ENCODE peak calls at places on chromosomes 5 and 9, in four cellular contexts. One of them, this sample, is unnamed.
A peak's percentile ranks its signal among the peaks of the same experiment; 100 is the strongest.

GRCh38 chr5:18285257-18285656 is 651.0 kb downstream of the TAF11L14 start:
- DNase-seq in CD8-positive, alpha-beta T cell: no peak
- DNase-seq in pancreas: no peak
- DNase-seq in hepatocyte: no peak
- DNase-seq in this sample: no peak

GRCh38 chr5:116572375-116573278 is 2.0 kb downstream of the SEMA6A start:
- DNase-seq in CD8-positive, alpha-beta T cell: no peak
- DNase-seq in pancreas: peak; percentile 73
- DNase-seq in hepatocyte: peak; percentile 59
- DNase-seq in this sample: peak; percentile 68

GRCh38 chr9:132207839-132208615 is 46.2 kb downstream of the NTNG2 start:
- DNase-seq in CD8-positive, alpha-beta T cell: no peak
- DNase-seq in pancreas: no peak
- DNase-seq in hepatocyte: no peak
- DNase-seq in this sample: no peak

GRCh38 chr9:134683714-134684374 is 42.2 kb downstream of the COL5A1 start:
- DNase-seq in CD8-positive, alpha-beta T cell: no peak
- DNase-seq in pancreas: no peak
- DNase-seq in hepatocyte: no peak
- DNase-seq in this sample: no peak

GRCh38 chr5:132754947-132755346 is 7.7 kb downstream of the CCNI2 start:
- DNase-seq in CD8-positive, alpha-beta T cell: no peak
- DNase-seq in pancreas: no peak
- DNase-seq in hepatocyte: no peak
- DNase-seq in this sample: no peak

GRCh38 chr5:67115238-67115637 is 81.4 kb downstream of the CD180 start:
- DNase-seq in CD8-positive, alpha-beta T cell: no peak
- DNase-seq in pancreas: no peak
- DNase-seq in hepatocyte: no peak
- DNase-seq in this sample: no peak

GRCh38 chr5:170159947-170160346 is 54.2 kb downstream of the FOXI1 start:
- DNase-seq in CD8-positive, alpha-beta T cell: no peak
- DNase-seq in pancreas: no peak
- DNase-seq in hepatocyte: no peak
- DNase-seq in this sample: no peak

GRCh38 chr5:122835681-122836080 is 9.7 kb upstream of the SNX24 start:
- DNase-seq in CD8-positive, alpha-beta T cell: no peak
- DNase-seq in pancreas: no peak
- DNase-seq in hepatocyte: no peak
- DNase-seq in this sample: no peak

GRCh38 chr9:95157491-95158151 is 159.9 kb downstream of the FANCC start:
- DNase-seq in CD8-positive, alpha-beta T cell: no peak
- DNase-seq in pancreas: peak; percentile 41
- DNase-seq in hepatocyte: peak; percentile 79
- DNase-seq in this sample: no peak

GRCh38 chr9:5326187-5326586 is 13.5 kb downstream of the RLN1 start:
- DNase-seq in CD8-positive, alpha-beta T cell: no peak
- DNase-seq in pancreas: no peak
- DNase-seq in hepatocyte: no peak
- DNase-seq in this sample: no peak

GRCh38 chr9:111839387-111839786 is 44.6 kb upstream of the SHOC1 start:
- DNase-seq in CD8-positive, alpha-beta T cell: no peak
- DNase-seq in pancreas: peak; percentile 23
- DNase-seq in hepatocyte: peak; percentile 29
- DNase-seq in this sample: no peak

GRCh38 chr5:67672633-67673032 is 476.0 kb upstream of the CD180 start:
- DNase-seq in CD8-positive, alpha-beta T cell: no peak
- DNase-seq in pancreas: no peak
- DNase-seq in hepatocyte: no peak
- DNase-seq in this sample: no peak

GRCh38 chr5:155943516-155944407 is 383.2 kb upstream of the SGCD start:
- DNase-seq in CD8-positive, alpha-beta T cell: no peak
- DNase-seq in pancreas: no peak
- DNase-seq in hepatocyte: peak; percentile 80
- DNase-seq in this sample: peak; percentile 54

GRCh38 chr9:89179535-89179919 is 909 bp upstream of the SHC3 start:
- DNase-seq in CD8-positive, alpha-beta T cell: no peak
- DNase-seq in pancreas: no peak
- DNase-seq in hepatocyte: no peak
- DNase-seq in this sample: peak; percentile 11

GRCh38 chr9:36141288-36141687 is 4.8 kb downstream of the GLIPR2 start:
- DNase-seq in CD8-positive, alpha-beta T cell: no peak
- DNase-seq in pancreas: no peak
- DNase-seq in hepatocyte: no peak
- DNase-seq in this sample: peak; percentile 12

DNA sequence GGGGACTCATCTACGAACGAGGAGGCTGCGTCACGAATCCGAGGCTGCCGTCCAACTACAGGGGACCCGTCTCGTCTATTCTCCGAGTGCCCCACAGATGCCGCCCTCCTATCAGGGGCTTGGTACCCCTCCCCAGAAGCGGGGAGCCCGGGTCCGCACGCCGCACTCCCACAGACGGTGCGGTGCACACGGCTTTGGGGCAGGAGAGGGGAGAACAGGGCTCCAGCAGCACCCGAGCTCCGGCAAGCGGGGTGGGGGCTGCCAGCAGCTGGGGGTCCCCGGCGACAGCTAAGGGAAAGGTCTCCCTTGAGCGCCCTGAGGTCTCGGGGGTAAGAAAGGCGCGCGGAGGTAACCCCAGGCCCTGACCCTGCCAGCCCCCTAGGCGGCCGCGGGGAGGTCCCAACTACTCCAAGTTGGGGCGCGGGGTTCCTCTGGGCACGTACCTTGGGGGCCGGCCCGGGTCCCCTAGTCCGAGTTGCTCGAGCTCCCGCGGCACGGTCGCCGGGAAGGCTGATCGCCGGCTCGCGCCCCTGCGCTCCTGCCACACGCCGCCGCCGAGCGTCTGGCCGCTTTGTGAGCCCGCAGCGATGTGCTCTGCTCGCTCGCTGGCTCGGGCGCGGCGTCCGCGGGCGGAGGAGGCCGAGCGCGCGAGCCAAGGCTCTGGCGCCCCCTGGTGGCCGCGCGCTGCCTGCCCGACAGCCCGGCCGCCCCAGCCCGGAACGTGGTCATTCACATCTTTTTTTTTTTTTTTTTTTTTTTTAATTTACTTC is at the start of gene SPOCK1:
- DNase-seq in CD8-positive, alpha-beta T cell: peak; percentile 13
- DNase-seq in pancreas: peak; percentile 46
- DNase-seq in hepatocyte: peak; percentile 94
- DNase-seq in this sample: peak; percentile 91
- TF ChIP-seq CTCF in CD8-positive, alpha-beta T cell: peak; percentile 52
- TF ChIP-seq CTCF in pancreas: peak; percentile 86
- TF ChIP-seq CTCF in hepatocyte: peak; percentile 62
- TF ChIP-seq CTCF in this sample: peak; percentile 52

GRCh38 chr9:88044200-88044599 is 69.9 kb upstream of the CDK20 start:
- DNase-seq in CD8-positive, alpha-beta T cell: no peak
- DNase-seq in pancreas: no peak
- DNase-seq in hepatocyte: no peak
- DNase-seq in this sample: no peak

GRCh38 chr9:88049677-88050307 is 75.5 kb upstream of the CDK20 start:
- DNase-seq in CD8-positive, alpha-beta T cell: no peak
- DNase-seq in pancreas: no peak
- DNase-seq in hepatocyte: no peak
- DNase-seq in this sample: no peak

GRCh38 chr9:88043647-88044046 is 69.3 kb upstream of the CDK20 start:
- DNase-seq in CD8-positive, alpha-beta T cell: no peak
- DNase-seq in pancreas: no peak
- DNase-seq in hepatocyte: no peak
- DNase-seq in this sample: no peak

GRCh38 chr9:88045686-88046085 is 71.4 kb upstream of the CDK20 start:
- DNase-seq in CD8-positive, alpha-beta T cell: no peak
- DNase-seq in pancreas: no peak
- DNase-seq in hepatocyte: no peak
- DNase-seq in this sample: no peak

DNA sequence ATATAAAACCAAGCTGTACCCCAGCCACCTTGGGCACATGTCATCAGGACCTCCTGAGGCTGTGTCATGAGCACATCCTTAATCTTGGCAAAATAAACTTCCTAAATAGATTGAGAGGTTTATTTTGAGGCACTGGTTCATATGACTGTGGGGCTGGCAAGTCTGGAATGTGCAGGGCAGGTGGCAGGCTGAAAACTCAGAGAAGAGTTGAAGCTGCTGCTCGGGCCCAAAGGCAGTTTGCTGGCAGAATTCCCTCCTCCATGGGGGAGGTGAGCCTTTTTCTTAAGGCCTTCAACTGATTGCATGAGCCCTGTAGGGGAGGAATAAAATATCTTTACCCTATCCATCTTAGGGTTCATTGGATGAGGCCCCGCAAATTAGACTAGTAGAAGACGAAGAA is 72.2 kb upstream of the CDK20 start:
- DNase-seq in CD8-positive, alpha-beta T cell: no peak
- DNase-seq in pancreas: no peak
- DNase-seq in hepatocyte: no peak
- DNase-seq in this sample: no peak
- TF ChIP-seq CTCF in CD8-positive, alpha-beta T cell: no peak
- TF ChIP-seq CTCF in pancreas: no peak
- TF ChIP-seq CTCF in hepatocyte: no peak
- TF ChIP-seq CTCF in this sample: no peak

GRCh38 chr5:172188893-172189692 is 1.1 kb upstream of the STK10 start:
- DNase-seq in CD8-positive, alpha-beta T cell: no peak
- DNase-seq in pancreas: no peak
- DNase-seq in hepatocyte: no peak
- DNase-seq in this sample: peak; percentile 48

GRCh38 chr5:172185096-172185461 is 2.9 kb downstream of the STK10 start:
- DNase-seq in CD8-positive, alpha-beta T cell: no peak
- DNase-seq in pancreas: no peak
- DNase-seq in hepatocyte: no peak
- DNase-seq in this sample: no peak

GRCh38 chr5:172188033-172188892 is at the start of gene STK10:
- DNase-seq in CD8-positive, alpha-beta T cell: peak; percentile 87
- DNase-seq in pancreas: peak; percentile 94
- DNase-seq in hepatocyte: peak; percentile 95
- DNase-seq in this sample: peak; percentile 88

GRCh38 chr5:172186114-172186695 is 1.8 kb downstream of the STK10 start:
- DNase-seq in CD8-positive, alpha-beta T cell: no peak
- DNase-seq in pancreas: no peak
- DNase-seq in hepatocyte: no peak
- DNase-seq in this sample: no peak

GRCh38 chr5:172187118-172188032 is 649 bp downstream of the STK10 start:
- DNase-seq in CD8-positive, alpha-beta T cell: peak; percentile 61
- DNase-seq in pancreas: peak; percentile 63
- DNase-seq in hepatocyte: peak; percentile 82
- DNase-seq in this sample: peak; percentile 41
- TF ChIP-seq CTCF in CD8-positive, alpha-beta T cell: no peak
- TF ChIP-seq CTCF in pancreas: no peak
- TF ChIP-seq CTCF in hepatocyte: no peak
- TF ChIP-seq CTCF in this sample: no peak

DNA sequence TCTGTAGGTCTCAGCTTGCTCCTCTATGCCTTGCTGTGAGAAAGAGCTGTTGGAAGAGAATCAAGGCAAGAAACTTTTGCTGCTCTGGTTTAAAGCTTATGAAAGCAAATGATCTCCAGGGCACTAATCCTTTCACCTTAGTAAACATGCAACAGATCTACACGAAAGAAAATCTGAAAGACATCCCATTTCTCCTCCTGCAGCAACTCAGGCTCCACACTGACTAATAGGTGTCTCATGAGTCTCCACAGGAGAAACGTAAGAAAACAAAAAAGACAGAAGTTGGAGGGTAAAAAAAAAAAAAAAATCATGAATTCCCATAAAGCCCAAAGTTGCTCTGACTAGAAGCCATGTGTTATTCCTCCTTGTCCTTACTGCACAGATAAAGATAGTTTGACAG is 369.8 kb downstream of the EFNA5 start:
- DNase-seq in CD8-positive, alpha-beta T cell: no peak
- DNase-seq in pancreas: no peak
- DNase-seq in hepatocyte: no peak
- DNase-seq in this sample: no peak
- TF ChIP-seq CTCF in CD8-positive, alpha-beta T cell: no peak
- TF ChIP-seq CTCF in pancreas: no peak
- TF ChIP-seq CTCF in hepatocyte: no peak
- TF ChIP-seq CTCF in this sample: no peak

DNA sequence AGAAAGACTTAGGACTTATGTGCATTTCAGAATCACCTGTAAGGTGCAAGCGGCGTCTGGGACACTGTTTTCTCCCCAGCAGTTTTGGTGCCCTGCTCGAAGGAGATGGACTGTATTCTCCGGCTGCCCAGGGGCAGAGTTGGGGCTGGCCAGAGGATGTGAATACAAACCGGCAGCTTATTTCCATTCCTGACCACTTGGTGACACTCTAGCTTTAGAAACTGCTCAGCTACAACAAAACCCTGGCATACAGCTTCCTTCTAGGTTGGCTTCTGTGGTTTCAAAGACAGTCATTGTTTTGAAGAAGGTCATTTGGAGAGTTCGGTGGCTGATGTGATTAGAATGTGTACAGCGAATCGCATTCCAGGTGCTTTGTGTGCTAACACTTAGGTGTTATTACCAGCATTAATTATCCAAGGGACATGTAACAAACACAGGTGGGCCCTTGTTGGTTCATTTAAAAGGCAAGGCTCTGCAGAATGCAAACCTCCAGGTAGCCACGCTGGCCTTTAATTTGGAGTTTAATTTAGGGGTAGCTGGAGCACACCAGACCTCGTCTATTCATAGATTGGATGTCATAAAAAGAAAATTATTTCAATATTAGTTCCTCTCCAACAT is 191.0 kb downstream of the MAT2B start:
- DNase-seq in CD8-positive, alpha-beta T cell: no peak
- DNase-seq in pancreas: no peak
- DNase-seq in hepatocyte: peak; percentile 76
- DNase-seq in this sample: peak; percentile 49
- TF ChIP-seq CTCF in CD8-positive, alpha-beta T cell: no peak
- TF ChIP-seq CTCF in pancreas: peak; percentile 35
- TF ChIP-seq CTCF in hepatocyte: peak; percentile 83
- TF ChIP-seq CTCF in this sample: peak; percentile 74

DNA sequence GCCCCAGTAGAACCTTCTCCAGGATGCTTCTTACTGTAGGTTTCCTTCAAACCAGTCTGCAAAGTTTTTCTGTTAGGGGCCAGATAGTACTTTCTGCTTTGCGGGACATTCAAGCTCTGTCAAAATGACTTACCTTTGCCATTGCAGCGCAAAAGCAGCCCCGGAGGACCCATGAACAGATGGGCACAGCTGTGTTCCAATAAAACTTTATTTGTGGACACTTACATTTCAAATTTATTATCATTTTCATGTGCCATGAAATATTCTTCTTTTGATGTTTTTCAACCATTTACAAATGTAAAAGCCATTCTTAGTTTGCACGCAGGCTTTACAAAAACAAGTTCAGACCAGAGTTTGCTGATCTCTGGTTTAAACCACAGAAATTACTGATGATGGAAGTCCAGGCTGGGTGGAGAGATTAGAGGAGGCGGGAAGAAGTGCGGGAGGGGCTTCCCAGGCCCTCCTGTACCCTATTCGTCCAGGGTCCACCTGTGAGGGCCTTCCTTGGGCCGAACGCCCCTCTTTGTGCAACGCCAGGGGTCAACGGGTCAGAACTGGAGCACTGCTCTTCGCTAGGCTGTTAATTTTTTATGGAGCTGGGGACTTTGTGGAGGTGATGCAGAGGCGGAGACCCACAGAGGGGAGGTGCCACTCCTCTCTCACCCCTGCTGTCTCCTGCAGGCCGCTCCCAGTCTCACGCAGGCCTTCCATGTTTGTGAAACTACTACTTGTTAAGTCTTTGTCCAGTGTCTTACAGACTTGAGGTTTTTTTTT is 7.6 kb upstream of the ASS1 start:
- DNase-seq in CD8-positive, alpha-beta T cell: no peak
- DNase-seq in pancreas: no peak
- DNase-seq in hepatocyte: no peak
- DNase-seq in this sample: no peak
- TF ChIP-seq CTCF in CD8-positive, alpha-beta T cell: no peak
- TF ChIP-seq CTCF in pancreas: no peak
- TF ChIP-seq CTCF in hepatocyte: no peak
- TF ChIP-seq CTCF in this sample: no peak

This sample was measured in nephron progenitor cell.